ENCODE peak calls at places on chromosomes 3 and 15, in six cellular contexts. One of them, this sample, is unnamed.

GRCh38 chr3:170117134-170117533 is 64.4 kb downstream of the PHC3 start:
- DNase-seq in Right ventricle myocardium superior: no peak
- DNase-seq in lower lobe of right lung: no peak
- DNase-seq in activated CD4-positive, CD25-positive, alpha-beta regulatory T cell: no peak
- DNase-seq in hippocampal formation: no peak
- DNase-seq in effector memory CD8-positive, alpha-beta T cell: no peak
- DNase-seq in this sample: no peak

GRCh38 chr3:37920156-37920686 is 58.5 kb downstream of the CTDSPL start:
- DNase-seq in lower lobe of right lung: no peak
- DNase-seq in Right ventricle myocardium superior: no peak
- DNase-seq in effector memory CD8-positive, alpha-beta T cell: no peak
- DNase-seq in activated CD4-positive, CD25-positive, alpha-beta regulatory T cell: no peak
- DNase-seq in hippocampal formation: no peak
- DNase-seq in this sample: no peak

GRCh38 chr3:147619925-147620580 is 210.9 kb downstream of the ZIC1 start:
- DNase-seq in effector memory CD8-positive, alpha-beta T cell: no peak
- DNase-seq in activated CD4-positive, CD25-positive, alpha-beta regulatory T cell: no peak
- DNase-seq in hippocampal formation: no peak
- DNase-seq in Right ventricle myocardium superior: no peak
- DNase-seq in lower lobe of right lung: no peak
- DNase-seq in this sample: no peak

GRCh38 chr15:82802497-82802896 is 3.4 kb downstream of the FSD2 start:
- DNase-seq in Right ventricle myocardium superior: no peak
- DNase-seq in lower lobe of right lung: no peak
- DNase-seq in activated CD4-positive, CD25-positive, alpha-beta regulatory T cell: no peak
- DNase-seq in hippocampal formation: no peak
- DNase-seq in effector memory CD8-positive, alpha-beta T cell: no peak
- DNase-seq in this sample: no peak

GRCh38 chr3:46423588-46423987 is 16.5 kb downstream of the CCRL2 start:
- DNase-seq in hippocampal formation: no peak
- DNase-seq in lower lobe of right lung: no peak
- DNase-seq in activated CD4-positive, CD25-positive, alpha-beta regulatory T cell: no peak
- DNase-seq in effector memory CD8-positive, alpha-beta T cell: no peak
- DNase-seq in Right ventricle myocardium superior: no peak
- DNase-seq in this sample: no peak

GRCh38 chr3:124985358-124985757 is 50.8 kb upstream of the MUC13 start:
- DNase-seq in hippocampal formation: no peak
- DNase-seq in effector memory CD8-positive, alpha-beta T cell: no peak
- DNase-seq in activated CD4-positive, CD25-positive, alpha-beta regulatory T cell: no peak
- DNase-seq in Right ventricle myocardium superior: no peak
- DNase-seq in lower lobe of right lung: no peak
- DNase-seq in this sample: no peak

GRCh38 chr15:39438795-39439577 is 141.9 kb upstream of the THBS1 start:
- DNase-seq in effector memory CD8-positive, alpha-beta T cell: no peak
- DNase-seq in hippocampal formation: no peak
- DNase-seq in lower lobe of right lung: peak
- DNase-seq in activated CD4-positive, CD25-positive, alpha-beta regulatory T cell: no peak
- DNase-seq in Right ventricle myocardium superior: no peak
- DNase-seq in this sample: no peak

GRCh38 chr15:90340345-90340744 is 11.7 kb upstream of the ZNF774 start:
- DNase-seq in hippocampal formation: no peak
- DNase-seq in Right ventricle myocardium superior: no peak
- DNase-seq in effector memory CD8-positive, alpha-beta T cell: no peak
- DNase-seq in activated CD4-positive, CD25-positive, alpha-beta regulatory T cell: no peak
- DNase-seq in lower lobe of right lung: no peak
- DNase-seq in this sample: peak

GRCh38 chr3:71784914-71785593 is at the start of gene PROK2:
- DNase-seq in effector memory CD8-positive, alpha-beta T cell: no peak
- DNase-seq in lower lobe of right lung: peak
- DNase-seq in activated CD4-positive, CD25-positive, alpha-beta regulatory T cell: peak
- DNase-seq in Right ventricle myocardium superior: no peak
- DNase-seq in hippocampal formation: no peak
- DNase-seq in this sample: no peak

GRCh38 chr3:168417016-168417415 is 321.3 kb upstream of the GOLIM4 start:
- DNase-seq in hippocampal formation: no peak
- DNase-seq in effector memory CD8-positive, alpha-beta T cell: no peak
- DNase-seq in lower lobe of right lung: no peak
- DNase-seq in activated CD4-positive, CD25-positive, alpha-beta regulatory T cell: no peak
- DNase-seq in Right ventricle myocardium superior: no peak
- DNase-seq in this sample: no peak

This sample was measured in NCI-H1930.